ENCODE peak calls at places on chromosomes 7 and 10, in six cellular contexts. One of them, this sample, is unnamed.

GRCh38 chr10:57696641-57697040 is 571.1 kb downstream of the IPMK start:
- DNase-seq in stimulated activated naive CD8-positive, alpha-beta T cell treated with anti-CD3 and anti-CD28 coated beads, Interleukin-15, amount 100 ng/mL, for 72 hours: no peak
- DNase-seq in NCI-H2081: no peak
- DNase-seq in AG08395: peak; percentile 48
- DNase-seq in COR-L47: no peak
- DNase-seq in RWPE1: peak; percentile 24
- DNase-seq in this sample: no peak

GRCh38 chr10:22437620-22438588 is 92.6 kb downstream of the SPAG6 start:
- DNase-seq in COR-L47: peak; percentile 33
- DNase-seq in stimulated activated naive CD8-positive, alpha-beta T cell treated with anti-CD3 and anti-CD28 coated beads, Interleukin-15, amount 100 ng/mL, for 72 hours: no peak
- DNase-seq in AG08395: no peak
- DNase-seq in NCI-H2081: no peak
- DNase-seq in RWPE1: peak; percentile 14
- DNase-seq in this sample: no peak

GRCh38 chr7:6202117-6202516 is 70.3 kb downstream of the CYTH3 start:
- DNase-seq in NCI-H2081: no peak
- DNase-seq in AG08395: no peak
- DNase-seq in COR-L47: no peak
- DNase-seq in RWPE1: no peak
- DNase-seq in stimulated activated naive CD8-positive, alpha-beta T cell treated with anti-CD3 and anti-CD28 coated beads, Interleukin-15, amount 100 ng/mL, for 72 hours: no peak
- DNase-seq in this sample: no peak

GRCh38 chr10:22053048-22053447 is 49.5 kb upstream of the DNAJC1 start:
- DNase-seq in COR-L47: no peak
- DNase-seq in AG08395: no peak
- DNase-seq in stimulated activated naive CD8-positive, alpha-beta T cell treated with anti-CD3 and anti-CD28 coated beads, Interleukin-15, amount 100 ng/mL, for 72 hours: no peak
- DNase-seq in NCI-H2081: no peak
- DNase-seq in RWPE1: no peak
- DNase-seq in this sample: no peak

GRCh38 chr7:43108255-43109011 is 4.0 kb upstream of the HECW1 start:
- DNase-seq in RWPE1: peak; percentile 70
- DNase-seq in COR-L47: no peak
- DNase-seq in AG08395: peak; percentile 74
- DNase-seq in NCI-H2081: no peak
- DNase-seq in stimulated activated naive CD8-positive, alpha-beta T cell treated with anti-CD3 and anti-CD28 coated beads, Interleukin-15, amount 100 ng/mL, for 72 hours: peak; percentile 62
- DNase-seq in this sample: peak; percentile 20

GRCh38 chr10:107390563-107390962 is 226.1 kb upstream of the SORCS1 start:
- DNase-seq in NCI-H2081: no peak
- DNase-seq in RWPE1: no peak
- DNase-seq in stimulated activated naive CD8-positive, alpha-beta T cell treated with anti-CD3 and anti-CD28 coated beads, Interleukin-15, amount 100 ng/mL, for 72 hours: no peak
- DNase-seq in COR-L47: no peak
- DNase-seq in AG08395: no peak
- DNase-seq in this sample: no peak

GRCh38 chr7:124152859-124153692 is 120.2 kb upstream of the TMEM229A start:
- DNase-seq in NCI-H2081: peak; percentile 14
- DNase-seq in COR-L47: peak; percentile 4
- DNase-seq in AG08395: peak; percentile 33
- DNase-seq in stimulated activated naive CD8-positive, alpha-beta T cell treated with anti-CD3 and anti-CD28 coated beads, Interleukin-15, amount 100 ng/mL, for 72 hours: no peak
- DNase-seq in RWPE1: peak; percentile 16
- DNase-seq in this sample: no peak

GRCh38 chr7:157652161-157652953 is 315.6 kb downstream of the DNAJB6 start:
- DNase-seq in COR-L47: no peak
- DNase-seq in AG08395: no peak
- DNase-seq in stimulated activated naive CD8-positive, alpha-beta T cell treated with anti-CD3 and anti-CD28 coated beads, Interleukin-15, amount 100 ng/mL, for 72 hours: no peak
- DNase-seq in NCI-H2081: no peak
- DNase-seq in RWPE1: no peak
- DNase-seq in this sample: no peak

GRCh38 chr10:69107667-69108066 is 16.3 kb upstream of the VPS26A start:
- DNase-seq in NCI-H2081: no peak
- DNase-seq in stimulated activated naive CD8-positive, alpha-beta T cell treated with anti-CD3 and anti-CD28 coated beads, Interleukin-15, amount 100 ng/mL, for 72 hours: no peak
- DNase-seq in RWPE1: no peak
- DNase-seq in AG08395: no peak
- DNase-seq in COR-L47: no peak
- DNase-seq in this sample: no peak

GRCh38 chr10:112838784-112839481 is 111.1 kb upstream of the TCF7L2 start:
- DNase-seq in RWPE1: no peak
- DNase-seq in stimulated activated naive CD8-positive, alpha-beta T cell treated with anti-CD3 and anti-CD28 coated beads, Interleukin-15, amount 100 ng/mL, for 72 hours: no peak
- DNase-seq in COR-L47: no peak
- DNase-seq in AG08395: no peak
- DNase-seq in NCI-H2081: no peak
- DNase-seq in this sample: no peak

GRCh38 chr10:59126992-59127391 is 49.5 kb upstream of the PHYHIPL start:
- DNase-seq in RWPE1: no peak
- DNase-seq in COR-L47: no peak
- DNase-seq in AG08395: no peak
- DNase-seq in NCI-H2081: no peak
- DNase-seq in stimulated activated naive CD8-positive, alpha-beta T cell treated with anti-CD3 and anti-CD28 coated beads, Interleukin-15, amount 100 ng/mL, for 72 hours: no peak
- DNase-seq in this sample: no peak

GRCh38 chr10:31508234-31508633 is 189.2 kb downstream of the ZEB1 start:
- DNase-seq in AG08395: no peak
- DNase-seq in COR-L47: no peak
- DNase-seq in RWPE1: no peak
- DNase-seq in stimulated activated naive CD8-positive, alpha-beta T cell treated with anti-CD3 and anti-CD28 coated beads, Interleukin-15, amount 100 ng/mL, for 72 hours: no peak
- DNase-seq in NCI-H2081: no peak
- DNase-seq in this sample: no peak

GRCh38 chr10:118500477-118501104 is 94.9 kb downstream of the PRLHR start:
- DNase-seq in RWPE1: no peak
- DNase-seq in COR-L47: no peak
- DNase-seq in stimulated activated naive CD8-positive, alpha-beta T cell treated with anti-CD3 and anti-CD28 coated beads, Interleukin-15, amount 100 ng/mL, for 72 hours: no peak
- DNase-seq in AG08395: no peak
- DNase-seq in NCI-H2081: no peak
- DNase-seq in this sample: no peak

GRCh38 chr10:102159051-102159597 is 6.9 kb downstream of the NOLC1 start:
- DNase-seq in NCI-H2081: no peak
- DNase-seq in COR-L47: no peak
- DNase-seq in stimulated activated naive CD8-positive, alpha-beta T cell treated with anti-CD3 and anti-CD28 coated beads, Interleukin-15, amount 100 ng/mL, for 72 hours: no peak
- DNase-seq in AG08395: peak; percentile 30
- DNase-seq in RWPE1: no peak
- DNase-seq in this sample: no peak

GRCh38 chr7:96167424-96167823 is 154.5 kb downstream of the SLC25A13 start:
- DNase-seq in COR-L47: no peak
- DNase-seq in AG08395: no peak
- DNase-seq in stimulated activated naive CD8-positive, alpha-beta T cell treated with anti-CD3 and anti-CD28 coated beads, Interleukin-15, amount 100 ng/mL, for 72 hours: no peak
- DNase-seq in RWPE1: no peak
- DNase-seq in NCI-H2081: no peak
- DNase-seq in this sample: no peak

GRCh38 chr7:90173127-90173844 is 19.0 kb downstream of the STEAP1 start:
- DNase-seq in COR-L47: no peak
- DNase-seq in NCI-H2081: no peak
- DNase-seq in stimulated activated naive CD8-positive, alpha-beta T cell treated with anti-CD3 and anti-CD28 coated beads, Interleukin-15, amount 100 ng/mL, for 72 hours: no peak
- DNase-seq in RWPE1: no peak
- DNase-seq in AG08395: no peak
- DNase-seq in this sample: no peak

GRCh38 chr10:75450654-75451419 is 19.4 kb downstream of the LRMDA start:
- DNase-seq in AG08395: no peak
- DNase-seq in NCI-H2081: no peak
- DNase-seq in stimulated activated naive CD8-positive, alpha-beta T cell treated with anti-CD3 and anti-CD28 coated beads, Interleukin-15, amount 100 ng/mL, for 72 hours: no peak
- DNase-seq in RWPE1: no peak
- DNase-seq in COR-L47: no peak
- DNase-seq in this sample: no peak

GRCh38 chr7:55185941-55186609 is 167.3 kb downstream of the EGFR start:
- DNase-seq in RWPE1: peak; percentile 98
- DNase-seq in AG08395: peak; percentile 94
- DNase-seq in NCI-H2081: no peak
- DNase-seq in COR-L47: no peak
- DNase-seq in stimulated activated naive CD8-positive, alpha-beta T cell treated with anti-CD3 and anti-CD28 coated beads, Interleukin-15, amount 100 ng/mL, for 72 hours: no peak
- DNase-seq in this sample: no peak

GRCh38 chr10:71390921-71391690 is 5.6 kb upstream of the CDH23 start:
- DNase-seq in RWPE1: no peak
- DNase-seq in COR-L47: no peak
- DNase-seq in NCI-H2081: no peak
- DNase-seq in AG08395: no peak
- DNase-seq in stimulated activated naive CD8-positive, alpha-beta T cell treated with anti-CD3 and anti-CD28 coated beads, Interleukin-15, amount 100 ng/mL, for 72 hours: no peak
- DNase-seq in this sample: no peak

GRCh38 chr10:59808896-59809643 is 55.8 kb upstream of the MRLN start:
- DNase-seq in stimulated activated naive CD8-positive, alpha-beta T cell treated with anti-CD3 and anti-CD28 coated beads, Interleukin-15, amount 100 ng/mL, for 72 hours: peak; percentile 65
- DNase-seq in AG08395: peak; percentile 64
- DNase-seq in NCI-H2081: peak; percentile 23
- DNase-seq in COR-L47: peak; percentile 49
- DNase-seq in RWPE1: peak; percentile 23
- DNase-seq in this sample: peak; percentile 25

GRCh38 chr7:99837649-99838361 is 10.0 kb downstream of the CYP3A43 start:
- DNase-seq in COR-L47: no peak
- DNase-seq in AG08395: no peak
- DNase-seq in NCI-H2081: no peak
- DNase-seq in stimulated activated naive CD8-positive, alpha-beta T cell treated with anti-CD3 and anti-CD28 coated beads, Interleukin-15, amount 100 ng/mL, for 72 hours: no peak
- DNase-seq in RWPE1: peak; percentile 11
- DNase-seq in this sample: no peak

GRCh38 chr7:158107806-158108205 is 479.8 kb downstream of the PTPRN2 start:
- DNase-seq in AG08395: no peak
- DNase-seq in COR-L47: no peak
- DNase-seq in RWPE1: no peak
- DNase-seq in NCI-H2081: no peak
- DNase-seq in stimulated activated naive CD8-positive, alpha-beta T cell treated with anti-CD3 and anti-CD28 coated beads, Interleukin-15, amount 100 ng/mL, for 72 hours: no peak
- DNase-seq in this sample: no peak

GRCh38 chr10:104337527-104337984 is 709 bp downstream of the ITPRIP start:
- DNase-seq in COR-L47: no peak
- DNase-seq in AG08395: no peak
- DNase-seq in stimulated activated naive CD8-positive, alpha-beta T cell treated with anti-CD3 and anti-CD28 coated beads, Interleukin-15, amount 100 ng/mL, for 72 hours: no peak
- DNase-seq in NCI-H2081: no peak
- DNase-seq in RWPE1: no peak
- DNase-seq in this sample: no peak

GRCh38 chr7:68269410-68269809 is 1272.8 kb downstream of the TYW1 start:
- DNase-seq in RWPE1: no peak
- DNase-seq in stimulated activated naive CD8-positive, alpha-beta T cell treated with anti-CD3 and anti-CD28 coated beads, Interleukin-15, amount 100 ng/mL, for 72 hours: no peak
- DNase-seq in AG08395: peak; percentile 82
- DNase-seq in NCI-H2081: no peak
- DNase-seq in COR-L47: no peak
- DNase-seq in this sample: no peak

GRCh38 chr7:74248156-74248555 is 6.0 kb downstream of the RFC2 start:
- DNase-seq in NCI-H2081: no peak
- DNase-seq in stimulated activated naive CD8-positive, alpha-beta T cell treated with anti-CD3 and anti-CD28 coated beads, Interleukin-15, amount 100 ng/mL, for 72 hours: no peak
- DNase-seq in COR-L47: no peak
- DNase-seq in RWPE1: no peak
- DNase-seq in AG08395: no peak
- DNase-seq in this sample: no peak